ENCODE peak calls at places on chromosome 1, in ten cellular contexts. M is adrenal gland, J is body of pancreas, G is uterus, R is heart left ventricle, Q is NB4, S is breast epithelium, N is A549, C is IMR-90, D is Peyer's patch. W is an unnamed sample.
A peak's percentile ranks its signal among the peaks of the same experiment; 100 is the strongest.

GRCh38 chr1:33008051-33008914 is 28.4 kb downstream of the AK2 start:
- DNase-seq in M (no peak), J (peak; percentile 87), G (no peak), R (no peak), Q (no peak), S (no peak), N (peak; percentile 27), C (no peak), D (no peak), W (no peak)

GRCh38 chr1:160672789-160673695 is 26.2 kb upstream of the SLAMF1 start:
- DNase-seq in M (no peak), J (no peak), G (no peak), R (no peak), Q (no peak), S (no peak), N (no peak), C (no peak), D (no peak), W (no peak)

GRCh38 chr1:64248065-64248464 is 44.6 kb downstream of the UBE2U start:
- DNase-seq in M (no peak), J (no peak), G (no peak), R (no peak), Q (no peak), S (no peak), N (no peak), C (no peak), D (no peak), W (no peak)

GRCh38 chr1:215146252-215146975 is 63.9 kb downstream of the KCNK2 start:
- DNase-seq in M (peak; percentile 14), J (peak; percentile 22), G (no peak), R (no peak), Q (peak; percentile 69), S (no peak), N (peak; percentile 35), C (peak; percentile 64), D (no peak), W (no peak)

GRCh38 chr1:234550341-234551031 is 59.5 kb downstream of the IRF2BP2 start:
- DNase-seq in M (no peak), J (no peak), G (peak; percentile 10), R (no peak), Q (no peak), S (peak; percentile 28), N (no peak), C (no peak), D (no peak), W (no peak)

GRCh38 chr1:75615664-75616435 is 4.9 kb upstream of the SLC44A5 start:
- DNase-seq in M (peak; percentile 29), J (peak; percentile 30), G (no peak), R (no peak), Q (no peak), S (no peak), N (no peak), C (peak; percentile 21), D (peak; percentile 16), W (peak; percentile 40)

GRCh38 chr1:155018617-155019348 is 14.8 kb downstream of the DCST2 start:
- DNase-seq in M (no peak), J (no peak), G (no peak), R (no peak), Q (no peak), S (no peak), N (no peak), C (no peak), D (no peak), W (no peak)

GRCh38 chr1:16038620-16038912 is 5.0 kb upstream of the CLCNKB start:
- DNase-seq in M (no peak), J (no peak), G (no peak), R (no peak), Q (no peak), S (no peak), N (no peak), C (no peak), D (no peak), W (peak; percentile 49)

GRCh38 chr1:204634260-204634910 is 51.2 kb downstream of the LRRN2 start:
- DNase-seq in M (no peak), J (no peak), G (no peak), R (no peak), Q (no peak), S (no peak), N (no peak), C (no peak), D (no peak), W (no peak)

GRCh38 chr1:17527036-17527914 is 12.2 kb upstream of the ARHGEF10L start:
- DNase-seq in M (peak; percentile 67), J (peak; percentile 61), G (peak; percentile 32), R (no peak), Q (no peak), S (no peak), N (peak; percentile 19), C (peak; percentile 73), D (no peak), W (no peak)

GRCh38 chr1:20476260-20477038 is 9.6 kb downstream of the CAMK2N1 start:
- DNase-seq in M (peak; percentile 96), J (peak; percentile 58), G (no peak), R (peak; percentile 50), Q (no peak), S (peak; percentile 92), N (peak; percentile 91), C (no peak), D (no peak), W (peak; percentile 74)

GRCh38 chr1:153390938-153391710 is at the start of gene S100A8:
- DNase-seq in M (peak; percentile 67), J (peak; percentile 58), G (no peak), R (peak; percentile 72), Q (peak; percentile 86), S (peak; percentile 63), N (no peak), C (no peak), D (no peak), W (no peak)

GRCh38 chr1:204651843-204652421 is 33.6 kb downstream of the LRRN2 start:
- DNase-seq in M (no peak), J (no peak), G (no peak), R (no peak), Q (no peak), S (no peak), N (no peak), C (no peak), D (no peak), W (no peak)

GRCh38 chr1:82090104-82090503 is 289.4 kb downstream of the ADGRL2 start:
- DNase-seq in M (no peak), J (no peak), G (no peak), R (no peak), Q (no peak), S (no peak), N (no peak), C (no peak), D (no peak), W (no peak)

GRCh38 chr1:185479781-185480180 is 162.7 kb upstream of the IVNS1ABP start:
- DNase-seq in M (no peak), J (no peak), G (no peak), R (no peak), Q (no peak), S (no peak), N (no peak), C (no peak), D (no peak), W (no peak)

GRCh38 chr1:204286841-204287387 is 72.8 kb downstream of the PLEKHA6 start:
- DNase-seq in M (peak; percentile 39), J (peak; percentile 83), G (no peak), R (peak; percentile 48), Q (peak; percentile 56), S (peak; percentile 71), N (peak; percentile 30), C (no peak), D (peak; percentile 60), W (no peak)

GRCh38 chr1:154759196-154759595 is 110.9 kb downstream of the KCNN3 start:
- DNase-seq in M (no peak), J (no peak), G (peak; percentile 14), R (peak; percentile 46), Q (no peak), S (no peak), N (no peak), C (no peak), D (no peak), W (no peak)

GRCh38 chr1:89995595-89996397 is 886 bp downstream of the ZNF326 start:
- DNase-seq in M (no peak), J (no peak), G (no peak), R (no peak), Q (no peak), S (no peak), N (no peak), C (no peak), D (no peak), W (no peak)

GRCh38 chr1:32056598-32056997 is 16.1 kb upstream of the TMEM39B start:
- DNase-seq in M (no peak), J (no peak), G (no peak), R (no peak), Q (no peak), S (no peak), N (no peak), C (no peak), D (no peak), W (no peak)

GRCh38 chr1:3900969-3901529 is 977 bp upstream of the C1orf174 start:
- DNase-seq in M (peak; percentile 99), J (peak; percentile 99), G (peak; percentile 98), R (peak; percentile 98), Q (peak; percentile 96), S (peak; percentile 97), N (peak; percentile 95), C (peak; percentile 94), D (peak; percentile 99), W (peak; percentile 81)
- TF ChIP-seq POLR2A in M (peak; percentile 30), J (no peak), G (peak; percentile 60), R (peak; percentile 43), Q (peak; percentile 51), S (no peak), N (peak; percentile 21), C (no peak), D (peak; percentile 25), W (peak; percentile 36)

GRCh38 chr1:91404151-91405012 is at the start of gene HFM1:
- DNase-seq in M (peak; percentile 75), J (peak; percentile 76), G (peak; percentile 84), R (peak; percentile 81), Q (peak; percentile 83), S (peak; percentile 58), N (peak; percentile 73), C (peak; percentile 69), D (peak; percentile 26), W (peak; percentile 9)
- TF ChIP-seq POLR2A in M (peak; percentile 27), J (peak; percentile 57), G (peak; percentile 67), R (peak; percentile 60), Q (peak; percentile 48), S (no peak), N (peak; percentile 32), C (no peak), D (no peak), W (no peak)

DNA sequence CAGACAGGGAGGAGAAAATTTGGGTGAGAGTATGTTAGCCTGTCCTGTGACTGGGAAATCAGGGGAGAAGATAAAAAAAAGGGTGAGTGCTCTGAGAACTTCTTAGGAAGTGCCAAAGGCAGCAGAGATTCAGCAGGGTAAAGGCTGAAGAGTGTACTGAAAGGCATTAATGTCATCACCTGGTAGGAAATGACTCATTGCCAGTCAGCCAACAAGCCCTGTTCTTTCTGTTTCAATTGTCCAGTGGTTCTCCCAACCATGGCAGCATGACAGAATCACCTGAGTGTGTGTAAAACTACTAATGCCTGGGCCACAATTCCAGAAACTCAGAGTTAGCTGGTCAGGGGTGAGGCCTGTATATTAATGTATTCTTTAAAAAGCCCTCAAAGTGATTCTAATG is 83.5 kb downstream of the INTS7 start:
- DNase-seq in M (no peak), J (no peak), G (no peak), R (no peak), Q (peak; percentile 30), S (no peak), N (peak; percentile 38), C (peak; percentile 74), D (no peak), W (peak; percentile 35)
- TF ChIP-seq POLR2A in M (no peak), J (no peak), G (no peak), R (no peak), Q (no peak), S (no peak), N (no peak), C (no peak), D (no peak), W (no peak)

GRCh38 chr1:201982082-201982922 is at the start of gene RNPEP:
- DNase-seq in M (peak; percentile 75), J (peak; percentile 71), G (peak; percentile 66), R (peak; percentile 85), Q (peak; percentile 65), S (peak; percentile 64), N (peak; percentile 58), C (peak; percentile 56), D (peak; percentile 71), W (peak; percentile 76)
- TF ChIP-seq POLR2A in M (peak; percentile 80), J (peak; percentile 70), G (peak; percentile 86), R (peak; percentile 70), Q (peak; percentile 67), S (no peak), N (peak; percentile 88), C (peak; percentile 85), D (peak; percentile 76), W (peak; percentile 91)

W was measured in H54.